ENCODE peak calls at places on chromosomes 7 and 10, in eight cellular contexts. One of them, this sample, is unnamed.

GRCh38 chr7:101363196-101363733 is 590 bp downstream of the COL26A1 start:
- DNase-seq in thoracic aorta: no peak
- DNase-seq in kidney epithelial cell: no peak
- DNase-seq in GM23338: no peak
- DNase-seq in breast epithelium: no peak
- DNase-seq in WTC11: no peak
- DNase-seq in PC-9: no peak
- DNase-seq in fibroblast of lung: no peak
- DNase-seq in this sample: no peak

GRCh38 chr7:155365146-155365874 is 67.6 kb downstream of the INSIG1 start:
- DNase-seq in PC-9: no peak
- DNase-seq in breast epithelium: no peak
- DNase-seq in kidney epithelial cell: no peak
- DNase-seq in GM23338: no peak
- DNase-seq in thoracic aorta: no peak
- DNase-seq in WTC11: no peak
- DNase-seq in fibroblast of lung: no peak
- DNase-seq in this sample: no peak

GRCh38 chr10:51832652-51833383 is 133.4 kb upstream of the CSTF2T start:
- DNase-seq in thoracic aorta: no peak
- DNase-seq in fibroblast of lung: peak
- DNase-seq in WTC11: no peak
- DNase-seq in kidney epithelial cell: peak
- DNase-seq in breast epithelium: no peak
- DNase-seq in GM23338: no peak
- DNase-seq in PC-9: peak
- DNase-seq in this sample: peak

GRCh38 chr10:90779573-90779972 is 78.3 kb downstream of the HTR7 start:
- DNase-seq in kidney epithelial cell: no peak
- DNase-seq in PC-9: no peak
- DNase-seq in fibroblast of lung: peak
- DNase-seq in WTC11: no peak
- DNase-seq in breast epithelium: no peak
- DNase-seq in GM23338: peak
- DNase-seq in thoracic aorta: no peak
- DNase-seq in this sample: peak

GRCh38 chr7:25116621-25117020 is 8.4 kb downstream of the CYCS start:
- DNase-seq in GM23338: peak
- DNase-seq in thoracic aorta: no peak
- DNase-seq in fibroblast of lung: no peak
- DNase-seq in breast epithelium: no peak
- DNase-seq in PC-9: no peak
- DNase-seq in kidney epithelial cell: no peak
- DNase-seq in WTC11: no peak
- DNase-seq in this sample: no peak

GRCh38 chr7:155542276-155542675 is 4.1 kb downstream of the CNPY1 start:
- DNase-seq in thoracic aorta: no peak
- DNase-seq in PC-9: no peak
- DNase-seq in kidney epithelial cell: no peak
- DNase-seq in WTC11: no peak
- DNase-seq in GM23338: no peak
- DNase-seq in fibroblast of lung: no peak
- DNase-seq in breast epithelium: no peak
- DNase-seq in this sample: no peak

GRCh38 chr7:11831383-11831726 is 643 bp downstream of the THSD7A start:
- DNase-seq in PC-9: no peak
- DNase-seq in kidney epithelial cell: no peak
- DNase-seq in breast epithelium: no peak
- DNase-seq in WTC11: no peak
- DNase-seq in GM23338: peak
- DNase-seq in fibroblast of lung: no peak
- DNase-seq in thoracic aorta: no peak
- DNase-seq in this sample: no peak

GRCh38 chr7:32204361-32205018 is 134.3 kb upstream of the PDE1C start:
- DNase-seq in GM23338: peak
- DNase-seq in kidney epithelial cell: peak
- DNase-seq in fibroblast of lung: peak
- DNase-seq in breast epithelium: no peak
- DNase-seq in WTC11: peak
- DNase-seq in thoracic aorta: no peak
- DNase-seq in PC-9: peak
- DNase-seq in this sample: peak

GRCh38 chr7:127769137-127769536 is 117.1 kb downstream of the SND1 start:
- DNase-seq in breast epithelium: no peak
- DNase-seq in fibroblast of lung: no peak
- DNase-seq in GM23338: no peak
- DNase-seq in PC-9: no peak
- DNase-seq in WTC11: no peak
- DNase-seq in kidney epithelial cell: no peak
- DNase-seq in thoracic aorta: no peak
- DNase-seq in this sample: no peak

GRCh38 chr7:127872122-127872521 is 159.1 kb downstream of the LRRC4 start:
- DNase-seq in thoracic aorta: no peak
- DNase-seq in PC-9: no peak
- DNase-seq in GM23338: no peak
- DNase-seq in WTC11: no peak
- DNase-seq in fibroblast of lung: no peak
- DNase-seq in breast epithelium: no peak
- DNase-seq in kidney epithelial cell: no peak
- DNase-seq in this sample: no peak

GRCh38 chr7:39429421-39429820 is 136.8 kb upstream of the YAE1 start:
- DNase-seq in breast epithelium: no peak
- DNase-seq in fibroblast of lung: no peak
- DNase-seq in PC-9: no peak
- DNase-seq in WTC11: no peak
- DNase-seq in GM23338: no peak
- DNase-seq in kidney epithelial cell: no peak
- DNase-seq in thoracic aorta: no peak
- DNase-seq in this sample: no peak

GRCh38 chr7:87199700-87200450 is 19.7 kb downstream of the TMEM243 start:
- DNase-seq in kidney epithelial cell: no peak
- DNase-seq in GM23338: no peak
- DNase-seq in WTC11: no peak
- DNase-seq in thoracic aorta: no peak
- DNase-seq in fibroblast of lung: no peak
- DNase-seq in PC-9: no peak
- DNase-seq in breast epithelium: no peak
- DNase-seq in this sample: no peak

GRCh38 chr7:48426966-48427555 is 255.8 kb downstream of the ABCA13 start:
- DNase-seq in GM23338: no peak
- DNase-seq in WTC11: no peak
- DNase-seq in thoracic aorta: no peak
- DNase-seq in fibroblast of lung: no peak
- DNase-seq in kidney epithelial cell: peak
- DNase-seq in breast epithelium: no peak
- DNase-seq in PC-9: peak
- DNase-seq in this sample: peak

GRCh38 chr7:20331912-20332317 is 1.2 kb downstream of the ITGB8 start:
- DNase-seq in fibroblast of lung: no peak
- DNase-seq in thoracic aorta: no peak
- DNase-seq in breast epithelium: no peak
- DNase-seq in kidney epithelial cell: no peak
- DNase-seq in WTC11: no peak
- DNase-seq in GM23338: peak
- DNase-seq in PC-9: no peak
- DNase-seq in this sample: no peak

GRCh38 chr7:38863609-38864291 is 45.2 kb downstream of the VPS41 start:
- DNase-seq in WTC11: no peak
- DNase-seq in fibroblast of lung: no peak
- DNase-seq in breast epithelium: no peak
- DNase-seq in kidney epithelial cell: peak
- DNase-seq in GM23338: peak
- DNase-seq in PC-9: peak
- DNase-seq in thoracic aorta: no peak
- DNase-seq in this sample: no peak

GRCh38 chr10:100747061-100747825 is 1.9 kb downstream of the PAX2 start:
- DNase-seq in WTC11: no peak
- DNase-seq in breast epithelium: no peak
- DNase-seq in GM23338: no peak
- DNase-seq in thoracic aorta: no peak
- DNase-seq in kidney epithelial cell: no peak
- DNase-seq in PC-9: no peak
- DNase-seq in fibroblast of lung: no peak
- DNase-seq in this sample: no peak

GRCh38 chr7:140659727-140660396 is 12.9 kb upstream of the ADCK2 start:
- DNase-seq in PC-9: peak
- DNase-seq in breast epithelium: no peak
- DNase-seq in thoracic aorta: no peak
- DNase-seq in WTC11: no peak
- DNase-seq in kidney epithelial cell: no peak
- DNase-seq in fibroblast of lung: peak
- DNase-seq in GM23338: no peak
- DNase-seq in this sample: peak

GRCh38 chr7:2165610-2166594 is 66.8 kb downstream of the MAD1L1 start:
- DNase-seq in breast epithelium: no peak
- DNase-seq in fibroblast of lung: no peak
- DNase-seq in GM23338: no peak
- DNase-seq in WTC11: no peak
- DNase-seq in kidney epithelial cell: no peak
- DNase-seq in PC-9: no peak
- DNase-seq in thoracic aorta: no peak
- DNase-seq in this sample: no peak

GRCh38 chr10:79933961-79934360 is 14.9 kb downstream of the SFTPD start:
- DNase-seq in thoracic aorta: no peak
- DNase-seq in GM23338: no peak
- DNase-seq in PC-9: no peak
- DNase-seq in fibroblast of lung: no peak
- DNase-seq in WTC11: no peak
- DNase-seq in breast epithelium: no peak
- DNase-seq in kidney epithelial cell: no peak
- DNase-seq in this sample: no peak

DNA sequence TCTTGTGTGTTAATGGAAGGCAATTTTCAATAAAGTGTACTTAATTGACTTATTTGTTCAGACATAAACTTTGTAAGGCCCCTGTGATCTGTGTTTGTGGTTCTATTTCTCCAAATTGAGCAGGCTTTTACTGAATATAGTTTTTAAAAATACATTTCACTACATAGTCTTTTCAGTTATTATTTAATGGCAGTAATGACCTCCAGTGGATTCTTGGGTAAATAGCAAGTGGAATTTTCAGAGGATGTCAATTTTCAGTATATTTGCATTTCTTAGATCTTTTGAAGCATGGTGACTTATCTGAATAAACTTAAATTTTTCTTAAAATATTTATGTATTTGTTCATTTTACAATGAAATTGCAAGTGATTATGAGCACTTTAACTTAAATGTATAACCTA is 203.1 kb upstream of the PCLO start:
- DNase-seq in breast epithelium: no peak
- DNase-seq in fibroblast of lung: peak
- DNase-seq in GM23338: no peak
- DNase-seq in kidney epithelial cell: no peak
- DNase-seq in PC-9: no peak
- DNase-seq in WTC11: no peak
- DNase-seq in thoracic aorta: no peak
- DNase-seq in this sample: no peak
- TF ChIP-seq CTCF in breast epithelium: no peak
- TF ChIP-seq CTCF in fibroblast of lung: no peak
- TF ChIP-seq CTCF in GM23338: no peak
- TF ChIP-seq CTCF in kidney epithelial cell: peak
- TF ChIP-seq CTCF in PC-9: peak
- TF ChIP-seq CTCF in WTC11: no peak
- TF ChIP-seq CTCF in thoracic aorta: no peak
- TF ChIP-seq CTCF in this sample: peak

GRCh38 chr7:3678411-3678810 is 377.4 kb downstream of the SDK1 start:
- DNase-seq in GM23338: no peak
- DNase-seq in thoracic aorta: no peak
- DNase-seq in breast epithelium: no peak
- DNase-seq in WTC11: no peak
- DNase-seq in fibroblast of lung: no peak
- DNase-seq in PC-9: no peak
- DNase-seq in kidney epithelial cell: no peak
- DNase-seq in this sample: no peak

GRCh38 chr7:3668743-3669142 is 367.7 kb downstream of the SDK1 start:
- DNase-seq in WTC11: no peak
- DNase-seq in breast epithelium: no peak
- DNase-seq in thoracic aorta: no peak
- DNase-seq in fibroblast of lung: no peak
- DNase-seq in GM23338: no peak
- DNase-seq in PC-9: no peak
- DNase-seq in kidney epithelial cell: no peak
- DNase-seq in this sample: no peak

GRCh38 chr7:3670898-3671297 is 369.8 kb downstream of the SDK1 start:
- DNase-seq in WTC11: no peak
- DNase-seq in kidney epithelial cell: no peak
- DNase-seq in fibroblast of lung: peak
- DNase-seq in thoracic aorta: no peak
- DNase-seq in breast epithelium: no peak
- DNase-seq in PC-9: no peak
- DNase-seq in GM23338: no peak
- DNase-seq in this sample: no peak

GRCh38 chr7:3673524-3673923 is 372.5 kb downstream of the SDK1 start:
- DNase-seq in thoracic aorta: no peak
- DNase-seq in breast epithelium: no peak
- DNase-seq in GM23338: peak
- DNase-seq in kidney epithelial cell: no peak
- DNase-seq in fibroblast of lung: peak
- DNase-seq in WTC11: peak
- DNase-seq in PC-9: no peak
- DNase-seq in this sample: no peak
- TF ChIP-seq CTCF in thoracic aorta: no peak
- TF ChIP-seq CTCF in breast epithelium: no peak
- TF ChIP-seq CTCF in GM23338: peak
- TF ChIP-seq CTCF in kidney epithelial cell: peak
- TF ChIP-seq CTCF in fibroblast of lung: no peak
- TF ChIP-seq CTCF in WTC11: no peak
- TF ChIP-seq CTCF in PC-9: peak
- TF ChIP-seq CTCF in this sample: no peak

GRCh38 chr7:552711-553636 is 33.3 kb upstream of the PDGFA start:
- DNase-seq in PC-9: no peak
- DNase-seq in breast epithelium: no peak
- DNase-seq in thoracic aorta: no peak
- DNase-seq in GM23338: no peak
- DNase-seq in kidney epithelial cell: no peak
- DNase-seq in fibroblast of lung: no peak
- DNase-seq in WTC11: no peak
- DNase-seq in this sample: no peak
- TF ChIP-seq CTCF in PC-9: no peak
- TF ChIP-seq CTCF in breast epithelium: no peak
- TF ChIP-seq CTCF in thoracic aorta: no peak
- TF ChIP-seq CTCF in GM23338: no peak
- TF ChIP-seq CTCF in kidney epithelial cell: no peak
- TF ChIP-seq CTCF in fibroblast of lung: no peak
- TF ChIP-seq CTCF in WTC11: no peak
- TF ChIP-seq CTCF in this sample: no peak

DNA sequence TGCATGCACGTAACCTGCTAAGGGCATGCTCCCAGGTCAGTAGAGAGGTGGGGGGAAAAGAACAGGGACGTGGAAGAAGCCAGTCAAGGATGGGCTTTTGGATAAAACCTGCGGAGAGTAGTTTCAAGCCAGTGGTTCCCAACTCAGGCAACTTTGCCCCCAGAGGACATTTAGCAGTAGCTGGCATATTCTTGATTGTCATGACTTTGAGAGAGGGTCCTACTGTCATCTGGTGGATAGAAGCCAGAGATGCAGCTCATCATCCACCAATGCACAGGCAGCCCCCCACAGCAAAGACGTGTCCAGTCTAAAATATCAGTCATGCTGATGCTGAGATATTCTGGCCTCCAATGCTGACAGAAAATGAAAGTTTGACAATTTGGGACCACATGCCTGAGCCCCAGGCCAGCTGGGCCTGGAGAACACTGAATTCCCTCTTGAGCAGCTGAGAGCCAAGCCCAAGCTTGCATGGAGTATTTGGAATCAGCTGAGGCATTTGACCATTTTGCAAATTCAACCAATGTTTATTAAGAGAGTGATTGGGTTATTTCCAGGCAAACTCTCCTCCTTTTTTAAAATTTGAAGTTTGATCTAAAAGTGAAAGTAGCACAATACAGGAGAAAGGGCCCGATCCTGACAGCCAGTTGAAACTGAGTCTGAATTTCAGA is 110.0 kb upstream of the C7orf33 start:
- DNase-seq in GM23338: no peak
- DNase-seq in WTC11: no peak
- DNase-seq in fibroblast of lung: no peak
- DNase-seq in breast epithelium: no peak
- DNase-seq in thoracic aorta: no peak
- DNase-seq in PC-9: no peak
- DNase-seq in kidney epithelial cell: no peak
- DNase-seq in this sample: no peak
- TF ChIP-seq CTCF in GM23338: peak
- TF ChIP-seq CTCF in WTC11: no peak
- TF ChIP-seq CTCF in fibroblast of lung: no peak
- TF ChIP-seq CTCF in breast epithelium: no peak
- TF ChIP-seq CTCF in thoracic aorta: no peak
- TF ChIP-seq CTCF in PC-9: no peak
- TF ChIP-seq CTCF in kidney epithelial cell: no peak
- TF ChIP-seq CTCF in this sample: no peak

This sample was measured in HFFc6.